ENCODE peak calls at places on chromosome 21, in nine cellular contexts. S is PC-9, Z is small intestine, K is IMR-90, C is right cardiac atrium, N is Peyer's patch, P is left lung, O is SK-N-SH, U is upper lobe of right lung. H is an unnamed sample. For H3K9me3 and H3K4me1, the result is how much of the 10 kb centered on the place peaks cover.

GRCh38 chr21:16913010-16913409 is 599.8 kb upstream of the CXADR start:
- DNase-seq in S (no peak), P (no peak), N (no peak), K (no peak), Z (no peak), O (peak), C (no peak), U (no peak), H (no peak)

GRCh38 chr21:8991088-8991907 is 1530.1 kb upstream of the TPTE start:
- DNase-seq in N (no peak), C (peak), O (no peak), P (peak), Z (no peak), K (no peak), S (peak), U (no peak), H (no peak)

GRCh38 chr21:31886896-31887595 is 14.2 kb downstream of the HUNK start:
- DNase-seq in S (no peak), N (no peak), K (no peak), C (no peak), Z (no peak), O (no peak), U (no peak), P (no peak), H (no peak)

GRCh38 chr21:36773111-36773510 is 74.2 kb downstream of the SIM2 start:
- DNase-seq in O (no peak), U (peak), S (peak), P (peak), N (peak), C (peak), Z (peak), K (peak), H (no peak)

GRCh38 chr21:21547368-21547953 is 549.3 kb downstream of the NCAM2 start:
- DNase-seq in P (no peak), Z (no peak), K (peak), C (no peak), N (no peak), S (no peak), O (no peak), U (no peak), H (no peak)

GRCh38 chr21:41504030-41504429 is 3.9 kb downstream of the TMPRSS2 start:
- DNase-seq in S (no peak), O (no peak), N (no peak), C (no peak), Z (peak), U (no peak), P (no peak), K (no peak), H (no peak)

GRCh38 chr21:41927727-41928409 is 25.9 kb downstream of the C2CD2 start:
- DNase-seq in N (no peak), C (peak), P (peak), O (no peak), U (no peak), K (no peak), Z (no peak), S (no peak), H (no peak)

GRCh38 chr21:24220466-24220865 is 1386.8 kb downstream of the MRPL39 start:
- DNase-seq in U (no peak), S (no peak), C (no peak), K (peak), N (no peak), Z (no peak), P (no peak), O (no peak), H (no peak)

GRCh38 chr21:37346841-37347430 is 19.6 kb upstream of the DYRK1A start:
- DNase-seq in Z (no peak), N (no peak), K (no peak), U (no peak), O (no peak), S (no peak), P (no peak), C (no peak), H (no peak)

GRCh38 chr21:30882907-30883597 is 1.7 kb upstream of the KRTAP11-1 start:
- DNase-seq in S (no peak), K (no peak), C (no peak), O (no peak), U (no peak), N (no peak), P (no peak), Z (no peak), H (no peak)

GRCh38 chr21:41236361-41236973 is 68.5 kb downstream of the BACE2 start:
- DNase-seq in O (no peak), S (no peak), P (no peak), U (no peak), C (no peak), N (no peak), K (no peak), Z (no peak), H (no peak)

GRCh38 chr21:45643021-45643980 is at the start of gene PCBP3:
- DNase-seq in K (peak), O (peak), N (peak), C (peak), P (peak), S (no peak), Z (peak), U (peak), H (peak)
- H3K4me3 ChIP-seq in K (peak), O (peak), N (peak), C (peak), P (peak), S (no peak), Z (peak), U (peak), H (peak)

DNA sequence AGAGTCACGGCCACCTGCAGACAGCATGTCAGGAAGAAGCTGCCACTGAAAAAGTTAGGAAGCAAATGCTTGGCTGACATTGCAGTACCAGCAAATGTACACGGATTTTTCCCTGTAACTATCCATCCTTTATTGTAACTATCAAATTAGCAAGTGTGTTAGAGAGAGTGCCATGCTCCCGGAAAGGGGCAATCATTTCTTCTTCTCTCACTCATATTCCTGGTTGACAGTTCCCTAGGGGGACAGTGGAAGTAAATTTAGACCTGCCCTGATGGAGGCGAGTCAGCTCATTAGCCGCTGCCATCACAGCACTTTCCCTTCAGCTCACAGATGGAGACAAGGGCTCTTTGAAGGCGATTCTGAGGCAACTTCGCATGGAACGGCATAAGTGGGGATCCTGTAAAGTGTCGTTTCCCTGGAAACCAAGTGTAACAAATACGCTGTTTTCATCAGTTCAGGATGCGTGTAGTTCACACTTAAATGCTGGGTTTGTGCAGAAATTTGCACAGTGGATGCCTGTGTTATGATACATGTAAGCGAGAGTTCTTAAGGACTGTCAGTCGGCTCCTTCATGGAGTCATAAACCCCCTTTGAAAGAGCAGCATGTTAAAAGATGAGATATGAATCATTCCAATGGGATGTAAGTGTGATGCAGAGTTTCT is 114.5 kb upstream of the TMPRSS15 start:
- DNase-seq in U (no peak), K (no peak), Z (no peak), S (no peak), O (no peak), C (no peak), P (no peak), N (no peak), H (no peak)
- H3K9me3 ChIP-seq in U (under half), K (under half), Z (under half), S (under half), O (under half), C (under half), P (under half), N (under half), H (under half)

DNA sequence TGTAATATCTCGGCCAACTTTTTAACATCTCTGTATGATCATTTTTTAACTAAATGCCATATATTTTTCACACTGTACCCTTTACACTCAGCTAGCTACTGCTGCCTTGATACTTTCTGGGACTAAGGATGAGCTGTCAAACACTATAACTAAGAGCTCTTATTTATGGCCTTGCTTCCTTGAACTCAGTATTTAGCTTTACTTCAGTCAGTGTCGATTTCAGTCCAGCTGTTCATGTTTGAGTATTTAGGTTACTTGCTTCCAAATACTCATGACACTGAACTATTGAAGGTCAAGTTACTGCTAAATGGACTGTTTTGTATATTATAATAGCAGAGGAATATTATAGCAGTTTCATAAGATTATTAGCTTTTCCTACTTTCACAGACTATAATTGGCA is 25.9 kb upstream of the USP25 start:
- DNase-seq in C (no peak), S (no peak), U (no peak), P (no peak), K (no peak), O (no peak), Z (no peak), N (no peak), H (no peak)
- H3K4me1 ChIP-seq in C (under half), S (under half), U (under half), P (under half), K (under half), O (under half), Z (under half), N (under half), H (under half)

GRCh38 chr21:43712268-43712942 is 6.5 kb upstream of the PDXK start:
- DNase-seq in O (no peak), S (peak), C (peak), P (no peak), K (peak), U (peak), Z (peak), N (peak), H (no peak)
- H3K4me3 ChIP-seq in O (no peak), S (peak), C (no peak), P (no peak), K (no peak), U (no peak), Z (no peak), N (no peak), H (no peak)

DNA sequence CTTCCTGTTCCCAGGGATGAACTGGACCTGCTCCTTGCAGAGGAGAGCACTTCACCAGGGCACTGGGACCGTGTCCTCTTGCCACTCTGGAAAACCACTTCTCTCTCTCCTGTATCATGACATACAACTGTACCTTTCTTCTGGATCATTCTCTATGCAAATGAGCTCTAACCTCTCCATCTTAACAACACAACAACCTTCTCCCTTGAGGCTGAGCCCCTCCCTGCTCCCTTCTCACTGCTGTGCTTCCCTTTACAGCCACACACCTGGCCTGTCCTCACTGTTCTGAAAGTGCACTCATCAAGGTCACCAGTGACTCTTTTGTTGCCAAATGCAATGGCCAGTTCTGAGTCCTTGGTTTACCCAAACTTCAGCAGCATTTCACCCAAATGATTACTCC is 54.5 kb upstream of the MRPS6 start:
- DNase-seq in Z (no peak), U (no peak), O (no peak), N (no peak), K (no peak), P (no peak), C (no peak), S (no peak), H (no peak)
- H3K9me3 ChIP-seq in Z (under half), U (under half), O (under half), N (under half), K (under half), P (under half), C (under half), S (under half), H (under half)

GRCh38 chr21:29303301-29303700 is 4.6 kb downstream of the BACH1 start:
- DNase-seq in C (no peak), K (no peak), O (no peak), P (no peak), N (no peak), S (no peak), U (no peak), Z (no peak), H (no peak)
- H3K4me1 ChIP-seq in C (under half), K (under half), O (half or more), P (half or more), N (under half), S (under half), U (half or more), Z (under half), H (under half)

GRCh38 chr21:43866659-43867331 is 1.8 kb downstream of the AGPAT3 start:
- DNase-seq in C (no peak), K (no peak), O (no peak), Z (peak), N (peak), U (peak), P (peak), S (no peak), H (no peak)
- H3K4me3 ChIP-seq in C (peak), K (peak), O (peak), Z (peak), N (peak), U (peak), P (peak), S (peak), H (peak)

DNA sequence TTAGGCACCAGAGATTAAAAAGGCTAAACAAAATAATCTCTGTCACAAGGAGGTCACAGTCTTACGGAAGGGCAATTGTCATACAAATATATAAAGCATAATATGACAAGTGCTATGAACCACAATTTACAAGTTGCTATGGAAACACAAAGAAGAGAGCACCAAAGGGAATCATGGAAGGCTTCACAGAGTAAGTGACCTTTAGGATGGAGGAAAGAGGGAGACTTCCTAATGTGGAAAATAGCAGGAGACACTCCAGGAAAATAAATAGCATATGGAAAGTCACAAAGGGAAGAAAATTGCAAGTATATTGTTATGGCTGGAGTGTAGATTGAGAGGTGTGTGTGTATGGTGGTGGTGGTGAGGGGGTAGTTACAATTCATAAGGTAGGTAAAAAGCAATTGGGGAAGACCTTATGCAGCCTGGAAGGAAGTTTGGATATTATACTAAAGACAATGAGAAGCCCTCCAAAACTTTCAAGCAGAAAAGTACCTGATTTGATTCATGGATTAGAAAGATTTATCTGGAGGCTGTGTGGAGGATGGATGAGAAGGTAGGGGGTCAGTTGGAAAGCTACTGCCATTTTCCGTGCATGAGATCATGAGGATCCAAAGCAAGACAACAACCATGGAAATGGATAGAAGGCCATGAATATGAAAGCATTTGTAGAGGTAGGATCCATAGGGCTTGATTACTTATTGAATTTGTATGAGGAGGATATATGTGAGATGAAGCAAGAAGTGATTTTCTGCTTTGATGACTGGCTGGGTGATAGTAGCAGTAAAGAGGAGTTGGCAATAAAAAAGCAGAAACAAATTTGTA is 61.7 kb downstream of the SAMSN1 start:
- DNase-seq in Z (no peak), K (no peak), O (no peak), S (no peak), U (no peak), N (no peak), P (no peak), C (no peak), H (no peak)
- H3K9me3 ChIP-seq in Z (under half), K (under half), O (under half), S (under half), U (under half), N (under half), P (under half), C (under half), H (under half)

H was measured in HAP-1.